ENCODE peak calls at places on chromosomes 16 and 17, in six cellular contexts. One of them, this sample, is unnamed.

GRCh38 chr16:30927789-30928378 is 4.5 kb downstream of the FBXL19 start:
- DNase-seq in sigmoid colon: no peak
- DNase-seq in K562: peak; percentile 81
- DNase-seq in stomach: no peak
- DNase-seq in tibial nerve: no peak
- DNase-seq in H1: peak; percentile 85
- DNase-seq in this sample: no peak

GRCh38 chr16:51193879-51194278 is 42.8 kb upstream of the SALL1 start:
- DNase-seq in sigmoid colon: no peak
- DNase-seq in K562: no peak
- DNase-seq in stomach: no peak
- DNase-seq in tibial nerve: no peak
- DNase-seq in H1: no peak
- DNase-seq in this sample: peak; percentile 2

GRCh38 chr17:67221062-67221998 is 23.7 kb downstream of the HELZ start:
- DNase-seq in sigmoid colon: no peak
- DNase-seq in K562: peak; percentile 67
- DNase-seq in stomach: no peak
- DNase-seq in tibial nerve: no peak
- DNase-seq in H1: no peak
- DNase-seq in this sample: no peak

GRCh38 chr16:88799569-88800276 is 3.9 kb upstream of the CDT1 start:
- DNase-seq in sigmoid colon: no peak
- DNase-seq in K562: peak; percentile 93
- DNase-seq in stomach: no peak
- DNase-seq in tibial nerve: no peak
- DNase-seq in H1: no peak
- DNase-seq in this sample: no peak

GRCh38 chr16:46607529-46607928 is 13.7 kb downstream of the SHCBP1 start:
- DNase-seq in sigmoid colon: no peak
- DNase-seq in K562: peak; percentile 35
- DNase-seq in stomach: no peak
- DNase-seq in tibial nerve: no peak
- DNase-seq in H1: no peak
- DNase-seq in this sample: no peak

GRCh38 chr17:3043737-3044365 is 19.6 kb downstream of the OR1D5 start:
- DNase-seq in sigmoid colon: no peak
- DNase-seq in K562: peak; percentile 34
- DNase-seq in stomach: no peak
- DNase-seq in tibial nerve: no peak
- DNase-seq in H1: no peak
- DNase-seq in this sample: no peak

GRCh38 chr17:29241015-29241963 is 5.4 kb upstream of the CRYBA1 start:
- DNase-seq in sigmoid colon: no peak
- DNase-seq in K562: peak; percentile 25
- DNase-seq in stomach: no peak
- DNase-seq in tibial nerve: no peak
- DNase-seq in H1: peak; percentile 67
- DNase-seq in this sample: peak; percentile 90

GRCh38 chr17:77313831-77314230 is 173.1 kb downstream of the SEC14L1 start:
- DNase-seq in sigmoid colon: peak; percentile 50
- DNase-seq in K562: no peak
- DNase-seq in stomach: no peak
- DNase-seq in tibial nerve: no peak
- DNase-seq in H1: no peak
- DNase-seq in this sample: no peak

GRCh38 chr17:66403846-66404597 is 101.6 kb downstream of the PRKCA start:
- DNase-seq in sigmoid colon: no peak
- DNase-seq in K562: no peak
- DNase-seq in stomach: no peak
- DNase-seq in tibial nerve: no peak
- DNase-seq in H1: no peak
- DNase-seq in this sample: no peak

GRCh38 chr17:46854948-46855347 is 3.6 kb downstream of the WNT9B start:
- DNase-seq in sigmoid colon: no peak
- DNase-seq in K562: no peak
- DNase-seq in stomach: no peak
- DNase-seq in tibial nerve: no peak
- DNase-seq in H1: no peak
- DNase-seq in this sample: no peak

GRCh38 chr17:29625037-29625750 is 2.5 kb upstream of the CORO6 start:
- DNase-seq in sigmoid colon: peak; percentile 41
- DNase-seq in K562: no peak
- DNase-seq in stomach: no peak
- DNase-seq in tibial nerve: no peak
- DNase-seq in H1: no peak
- DNase-seq in this sample: no peak

GRCh38 chr17:41322264-41322902 is 6.9 kb upstream of the KRTAP17-1 start:
- DNase-seq in sigmoid colon: no peak
- DNase-seq in K562: peak; percentile 17
- DNase-seq in stomach: no peak
- DNase-seq in tibial nerve: no peak
- DNase-seq in H1: no peak
- DNase-seq in this sample: no peak

GRCh38 chr16:85753559-85753958 is 2.7 kb upstream of the C16orf74 start:
- DNase-seq in sigmoid colon: no peak
- DNase-seq in K562: no peak
- DNase-seq in stomach: peak; percentile 85
- DNase-seq in tibial nerve: no peak
- DNase-seq in H1: no peak
- DNase-seq in this sample: no peak

GRCh38 chr17:77597421-77598240 is 360.9 kb upstream of the TNRC6C start:
- DNase-seq in sigmoid colon: peak; percentile 51
- DNase-seq in K562: no peak
- DNase-seq in stomach: no peak
- DNase-seq in tibial nerve: no peak
- DNase-seq in H1: no peak
- DNase-seq in this sample: no peak

GRCh38 chr17:55332296-55333041 is 67.7 kb downstream of the HLF start:
- DNase-seq in sigmoid colon: no peak
- DNase-seq in K562: peak; percentile 64
- DNase-seq in stomach: no peak
- DNase-seq in tibial nerve: no peak
- DNase-seq in H1: no peak
- DNase-seq in this sample: no peak

GRCh38 chr16:27363797-27364196 is 38.2 kb upstream of the IL21R start:
- DNase-seq in sigmoid colon: peak; percentile 76
- DNase-seq in K562: no peak
- DNase-seq in stomach: peak; percentile 84
- DNase-seq in tibial nerve: no peak
- DNase-seq in H1: no peak
- DNase-seq in this sample: no peak

GRCh38 chr16:78310990-78311561 is 211.6 kb downstream of the WWOX start:
- DNase-seq in sigmoid colon: no peak
- DNase-seq in K562: no peak
- DNase-seq in stomach: no peak
- DNase-seq in tibial nerve: no peak
- DNase-seq in H1: no peak
- DNase-seq in this sample: no peak

GRCh38 chr16:68319185-68319908 is 8.5 kb downstream of the PRMT7 start:
- DNase-seq in sigmoid colon: no peak
- DNase-seq in K562: no peak
- DNase-seq in stomach: no peak
- DNase-seq in tibial nerve: no peak
- DNase-seq in H1: no peak
- DNase-seq in this sample: no peak

GRCh38 chr16:49930841-49931240 is 74.9 kb upstream of the ZNF423 start:
- DNase-seq in sigmoid colon: peak; percentile 40
- DNase-seq in K562: no peak
- DNase-seq in stomach: no peak
- DNase-seq in tibial nerve: no peak
- DNase-seq in H1: no peak
- DNase-seq in this sample: no peak

GRCh38 chr16:84040823-84041391 is 1.7 kb downstream of the SLC38A8 start:
- DNase-seq in sigmoid colon: no peak
- DNase-seq in K562: no peak
- DNase-seq in stomach: no peak
- DNase-seq in tibial nerve: no peak
- DNase-seq in H1: no peak
- DNase-seq in this sample: no peak

GRCh38 chr17:72624652-72625051 is 467.8 kb downstream of the SLC39A11 start:
- DNase-seq in sigmoid colon: no peak
- DNase-seq in K562: no peak
- DNase-seq in stomach: no peak
- DNase-seq in tibial nerve: no peak
- DNase-seq in H1: no peak
- DNase-seq in this sample: no peak

GRCh38 chr17:74812109-74812864 is 36.1 kb upstream of the NAT9 start:
- DNase-seq in sigmoid colon: no peak
- DNase-seq in K562: no peak
- DNase-seq in stomach: no peak
- DNase-seq in tibial nerve: no peak
- DNase-seq in H1: no peak
- DNase-seq in this sample: no peak

DNA sequence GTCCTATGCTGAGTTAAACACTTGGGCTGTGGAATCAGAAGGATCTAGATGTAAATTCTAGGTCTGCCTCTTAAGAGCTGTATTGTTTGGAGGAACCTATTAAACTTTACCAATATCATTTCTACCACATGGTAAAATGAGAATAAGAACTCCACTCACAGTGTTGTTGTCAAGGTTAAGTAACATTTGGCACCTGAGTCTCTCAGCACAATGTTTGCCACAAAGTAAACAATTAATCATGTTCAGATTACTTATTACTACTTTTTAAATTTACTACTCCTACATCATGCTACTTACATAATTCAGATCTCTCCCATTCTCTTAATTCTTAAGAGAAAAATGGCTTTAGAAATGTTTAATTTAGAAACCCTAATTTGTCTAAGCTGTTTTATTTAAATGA is 305.9 kb downstream of the CA10 start:
- DNase-seq in sigmoid colon: no peak
- DNase-seq in K562: no peak
- DNase-seq in stomach: no peak
- DNase-seq in tibial nerve: no peak
- DNase-seq in H1: no peak
- DNase-seq in this sample: no peak
- H3K4me1 ChIP-seq in sigmoid colon: no peaks in the 10 kb centered on the region
- H3K4me1 ChIP-seq in K562: no peaks in the 10 kb centered on the region
- H3K4me1 ChIP-seq in stomach: no peaks in the 10 kb centered on the region
- H3K4me1 ChIP-seq in tibial nerve: no peaks in the 10 kb centered on the region
- H3K4me1 ChIP-seq in H1: no peaks in the 10 kb centered on the region
- H3K4me1 ChIP-seq in this sample: no peaks in the 10 kb centered on the region

DNA sequence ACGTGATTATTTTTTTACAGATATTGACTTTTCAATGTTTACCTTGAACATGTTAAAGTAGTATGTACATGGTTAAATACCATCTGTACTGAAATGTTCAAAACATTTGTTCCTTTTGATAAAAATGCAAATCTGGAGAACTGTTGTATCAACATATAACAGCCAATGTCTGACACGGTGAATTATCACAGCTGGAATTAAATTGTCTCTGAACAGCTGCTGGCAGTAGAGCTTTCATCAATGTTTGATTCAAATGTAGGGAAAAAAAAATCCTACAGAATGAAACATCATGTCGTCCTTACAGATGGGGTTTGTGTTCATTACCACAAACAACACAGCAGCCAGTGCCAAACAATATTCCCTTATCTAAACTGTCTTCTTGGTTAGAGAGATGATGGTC is 79.9 kb downstream of the TOX3 start:
- DNase-seq in sigmoid colon: no peak
- DNase-seq in K562: no peak
- DNase-seq in stomach: no peak
- DNase-seq in tibial nerve: no peak
- DNase-seq in H1: no peak
- DNase-seq in this sample: no peak
- TF ChIP-seq EP300 in sigmoid colon: no peak
- TF ChIP-seq EP300 in K562: no peak
- TF ChIP-seq EP300 in stomach: no peak
- TF ChIP-seq EP300 in tibial nerve: no peak
- TF ChIP-seq EP300 in H1: no peak
- TF ChIP-seq EP300 in this sample: no peak

GRCh38 chr17:82019208-82019727 is 3.4 kb downstream of the CENPX start:
- DNase-seq in sigmoid colon: no peak
- DNase-seq in K562: no peak
- DNase-seq in stomach: no peak
- DNase-seq in tibial nerve: no peak
- DNase-seq in H1: no peak
- DNase-seq in this sample: no peak
- TF ChIP-seq POLR2A in sigmoid colon: no peak
- TF ChIP-seq POLR2A in K562: no peak
- TF ChIP-seq POLR2A in stomach: no peak
- TF ChIP-seq POLR2A in tibial nerve: no peak
- TF ChIP-seq POLR2A in H1: no peak
- TF ChIP-seq POLR2A in this sample: no peak

GRCh38 chr17:81514485-81514734 is 1.8 kb upstream of the ACTG1 start:
- DNase-seq in sigmoid colon: no peak
- DNase-seq in K562: no peak
- DNase-seq in stomach: no peak
- DNase-seq in tibial nerve: no peak
- DNase-seq in H1: no peak
- DNase-seq in this sample: no peak
- H3K4me1 ChIP-seq in sigmoid colon: peaks cover 40% of the 10 kb centered on the region
- H3K4me1 ChIP-seq in K562: peaks cover 30% of the 10 kb centered on the region
- H3K4me1 ChIP-seq in stomach: peaks cover 55% of the 10 kb centered on the region
- H3K4me1 ChIP-seq in tibial nerve: peaks cover 54% of the 10 kb centered on the region
- H3K4me1 ChIP-seq in H1: no peaks in the 10 kb centered on the region
- H3K4me1 ChIP-seq in this sample: peaks cover 67% of the 10 kb centered on the region

DNA sequence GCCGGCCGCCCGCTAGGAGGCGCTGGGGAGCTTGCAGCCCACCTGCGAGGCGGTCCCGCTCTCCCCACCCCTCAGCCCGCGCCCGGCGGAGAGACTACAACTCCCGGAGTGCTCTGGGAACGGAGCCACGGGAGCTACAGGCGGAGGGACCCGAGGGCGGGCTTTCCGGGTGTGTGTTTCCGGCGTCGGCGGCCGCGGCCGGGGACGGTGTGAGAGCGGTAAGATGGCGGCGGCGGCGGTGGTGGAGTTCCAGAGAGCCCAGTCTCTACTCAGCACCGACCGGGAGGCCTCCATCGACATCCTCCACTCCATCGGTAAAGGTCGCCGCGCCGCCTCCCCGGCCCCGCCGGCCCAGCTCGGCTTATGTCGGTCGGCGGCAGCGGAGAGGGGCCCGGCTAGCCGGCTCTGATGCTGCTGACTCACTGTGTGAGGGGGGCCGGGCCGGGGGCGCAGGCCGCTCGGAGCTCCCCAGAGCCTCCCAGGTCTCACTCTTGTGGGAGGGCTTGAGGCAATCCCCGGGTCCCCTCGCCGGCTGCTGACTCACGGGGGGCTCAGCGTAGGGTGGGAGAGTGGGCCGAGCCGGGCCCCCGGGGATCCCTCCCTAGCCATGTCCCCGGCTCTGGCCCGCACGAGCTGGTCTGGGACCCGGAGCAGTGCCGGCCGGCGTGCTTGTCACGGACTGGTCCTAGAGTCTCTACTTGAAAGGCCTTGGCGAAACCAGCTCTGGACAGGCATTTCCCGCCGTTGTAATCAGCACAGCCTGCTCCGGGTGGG is at the start of gene PSMD11:
- DNase-seq in sigmoid colon: peak; percentile 99
- DNase-seq in K562: peak; percentile 98
- DNase-seq in stomach: peak; percentile 99
- DNase-seq in tibial nerve: peak; percentile 92
- DNase-seq in H1: peak; percentile 94
- DNase-seq in this sample: peak; percentile 98
- TF ChIP-seq EP300 in sigmoid colon: no peak
- TF ChIP-seq EP300 in K562: peak; percentile 1
- TF ChIP-seq EP300 in stomach: no peak
- TF ChIP-seq EP300 in tibial nerve: no peak
- TF ChIP-seq EP300 in H1: peak; percentile 4
- TF ChIP-seq EP300 in this sample: no peak

This sample was measured in esophagus muscularis mucosa.